ENCODE peak calls at places on chromosomes 11 and 22, in eight cellular contexts. M is heart left ventricle; O is CD4-positive, alpha-beta T cell; L is body of pancreas; T is tibial artery; K is foreskin keratinocyte; I is right atrium auricular region; Z is left ventricle myocardium inferior. J is an unnamed sample.

GRCh38 chr22:38948181-38948940 is 9.0 kb upstream of the APOBEC3A start:
- DNase-seq in T (no peak), O (no peak), Z (no peak), M (no peak), L (no peak), I (no peak), K (no peak), J (no peak)

GRCh38 chr11:2415171-2415570 is 14.6 kb downstream of the TSSC4 start:
- DNase-seq in T (no peak), K (no peak), I (no peak), O (no peak), M (no peak), L (no peak), Z (no peak), J (no peak)

GRCh38 chr11:119472186-119472855 is 49.3 kb upstream of the THY1 start:
- DNase-seq in I (no peak), M (no peak), K (no peak), Z (no peak), O (no peak), L (no peak), T (no peak), J (no peak)

GRCh38 chr22:20256042-20256441 is 12.1 kb downstream of the RTN4R start:
- DNase-seq in I (no peak), M (no peak), O (no peak), L (no peak), Z (no peak), T (no peak), K (no peak), J (no peak)

GRCh38 chr22:25403752-25404471 is 160.6 kb upstream of the GRK3 start:
- DNase-seq in Z (no peak), O (no peak), M (no peak), I (no peak), K (no peak), T (no peak), L (no peak), J (peak; percentile 24)

GRCh38 chr11:127587511-127587910 is 586.9 kb upstream of the KIRREL3 start:
- DNase-seq in I (no peak), Z (no peak), T (no peak), K (no peak), M (no peak), L (no peak), O (no peak), J (no peak)

GRCh38 chr11:57360991-57361390 is 20.0 kb downstream of the PRG3 start:
- DNase-seq in K (no peak), O (no peak), T (no peak), M (no peak), Z (no peak), L (no peak), I (no peak), J (no peak)

GRCh38 chr11:71200761-71201160 is 51.6 kb downstream of the SHANK2 start:
- DNase-seq in K (no peak), L (no peak), Z (no peak), M (no peak), O (no peak), I (no peak), T (no peak), J (no peak)

GRCh38 chr11:74634537-74634936 is 42.2 kb downstream of the POLD3 start:
- DNase-seq in O (no peak), Z (no peak), K (peak; percentile 86), L (peak; percentile 16), T (no peak), I (no peak), M (no peak), J (peak; percentile 87)

GRCh38 chr11:19848219-19848618 is 135.6 kb downstream of the NAV2 start:
- DNase-seq in M (no peak), T (no peak), L (no peak), O (no peak), I (no peak), K (no peak), Z (no peak), J (no peak)

GRCh38 chr11:74871037-74871436 is 77.9 kb downstream of the XRRA1 start:
- DNase-seq in O (no peak), I (no peak), M (no peak), L (no peak), K (no peak), T (no peak), Z (no peak), J (no peak)

GRCh38 chr22:29325785-29326315 is 10.4 kb upstream of the RASL10A start:
- DNase-seq in M (no peak), T (no peak), K (no peak), L (no peak), O (no peak), I (no peak), Z (no peak), J (no peak)

GRCh38 chr22:29328055-29328454 is 12.6 kb upstream of the RASL10A start:
- DNase-seq in K (no peak), Z (no peak), T (no peak), I (no peak), O (no peak), L (no peak), M (no peak), J (no peak)

GRCh38 chr22:29328566-29329500 is 13.3 kb upstream of the RASL10A start:
- DNase-seq in Z (no peak), T (no peak), L (no peak), I (no peak), O (no peak), K (no peak), M (no peak), J (no peak)

GRCh38 chr22:29326481-29326880 is 11.0 kb upstream of the RASL10A start:
- DNase-seq in M (no peak), O (no peak), L (no peak), Z (no peak), I (no peak), T (no peak), K (no peak), J (no peak)

DNA sequence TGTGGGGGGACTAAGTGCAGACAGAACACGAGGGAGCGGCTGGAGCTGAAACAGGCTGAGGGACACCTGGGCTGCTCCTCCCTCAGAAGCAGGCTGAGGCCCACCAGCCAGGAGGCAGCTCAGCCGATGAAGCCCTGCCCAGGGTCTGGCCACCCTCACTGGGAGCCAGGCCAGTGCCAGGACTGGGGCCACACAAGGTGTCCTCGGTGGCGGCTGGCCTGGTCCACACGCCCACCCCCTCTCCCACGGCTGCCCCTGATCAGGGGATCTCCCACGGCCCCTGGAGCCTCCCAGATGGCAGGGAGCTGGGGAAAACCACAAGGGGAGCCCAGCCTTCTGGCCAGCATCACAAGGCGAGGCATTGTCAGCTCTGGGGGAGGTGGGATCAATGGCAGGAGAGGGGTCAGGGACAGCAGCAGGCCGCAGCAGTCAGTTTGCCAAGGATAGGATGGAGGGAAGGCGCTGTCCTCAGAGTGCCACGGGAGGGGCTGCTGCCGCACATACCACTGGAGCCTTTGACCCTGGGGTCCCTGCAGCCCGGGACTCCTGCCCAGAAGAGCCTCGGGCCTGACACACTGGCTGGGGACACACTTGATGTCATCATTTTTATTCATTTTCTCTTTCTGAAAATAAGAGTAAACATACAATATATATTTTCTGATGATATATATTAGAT is 11.7 kb upstream of the RASL10A start:
- DNase-seq in M (no peak), K (no peak), O (no peak), L (no peak), I (no peak), T (no peak), Z (no peak), J (no peak)
- H3K27ac ChIP-seq in M (no peak overlapping the region), K (no peak overlapping the region), O (no peak overlapping the region), L (no peak overlapping the region), I (no peak overlapping the region), T (no peak overlapping the region), Z (no peak overlapping the region), J (peak overlapping the region; percentile 13)

DNA sequence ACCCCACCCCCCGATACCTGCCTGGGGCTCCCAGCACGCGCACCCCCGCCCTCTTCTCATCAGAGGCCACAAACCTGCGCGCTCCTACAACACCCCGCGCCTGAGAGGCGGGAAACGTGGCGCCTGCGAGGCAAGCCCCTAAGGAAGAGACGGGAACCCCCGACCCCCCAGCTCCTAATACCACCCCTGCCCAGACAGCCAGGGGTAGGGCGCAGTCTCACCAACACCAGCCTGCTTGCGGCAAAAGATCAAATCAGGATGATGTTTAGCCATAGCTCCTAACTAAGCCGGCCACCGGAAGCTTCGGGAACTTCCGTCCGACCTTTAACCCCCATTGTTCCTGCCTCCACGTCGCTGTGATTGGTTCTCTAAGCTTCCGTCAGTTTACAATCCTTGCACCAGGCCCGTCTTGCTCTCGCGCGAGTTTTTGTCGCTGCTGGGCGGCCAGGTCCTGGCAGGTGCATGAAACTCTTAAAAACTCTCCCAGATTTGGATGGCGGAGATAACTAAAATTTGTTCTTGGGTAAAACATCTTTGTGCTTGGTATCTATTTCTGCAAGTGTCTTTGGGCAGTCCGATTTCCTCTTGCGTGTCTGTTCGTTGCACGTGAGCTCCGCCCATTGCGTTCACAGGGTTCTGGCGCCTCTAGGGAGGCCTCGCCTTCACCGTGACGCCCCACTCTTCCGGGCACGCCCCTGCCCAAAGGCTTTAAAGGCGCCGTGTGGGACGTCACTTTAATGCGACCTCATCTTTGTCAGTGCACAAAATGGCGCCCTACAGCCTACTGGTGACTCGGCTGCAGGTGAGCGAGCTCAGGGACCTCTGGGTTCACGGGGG is at the start of the genes ACO2 and PHF5A:
- DNase-seq in Z (peak; percentile 98), T (peak; percentile 97), I (peak; percentile 98), M (peak; percentile 98), K (peak; percentile 98), O (peak; percentile 97), L (peak; percentile 97), J (peak; percentile 94)
- TF ChIP-seq CTCF in Z (peak; percentile 9), T (no peak), I (no peak), M (no peak), K (no peak), O (no peak), L (no peak), J (no peak)

DNA sequence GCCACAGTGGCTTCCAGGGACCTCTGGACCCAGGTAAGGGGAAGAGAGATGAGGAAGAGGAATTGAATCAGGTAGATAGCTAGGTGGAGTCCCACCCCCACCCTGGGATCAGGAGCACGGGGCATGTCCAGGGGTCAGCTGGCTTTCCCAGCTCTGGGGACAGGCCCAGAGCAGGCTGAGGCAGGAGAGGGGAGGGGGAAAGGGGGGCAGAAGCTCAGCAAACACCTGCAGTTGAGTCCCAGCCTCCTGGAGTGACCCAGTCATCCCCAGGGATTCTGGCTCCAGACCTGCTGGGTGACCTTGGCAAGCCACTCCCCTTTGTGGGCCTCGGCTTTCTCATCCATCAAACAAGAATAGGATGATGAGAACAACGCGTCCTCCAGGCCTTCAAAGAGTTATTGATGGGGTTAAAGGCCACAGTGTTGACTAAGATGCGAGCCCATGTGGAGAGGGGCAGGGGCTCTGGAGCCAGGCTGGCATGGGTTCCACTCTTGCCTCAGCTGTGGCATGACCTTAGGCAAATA is 16.0 kb downstream of the STARD10 start:
- DNase-seq in T (no peak), Z (no peak), I (no peak), L (peak; percentile 93), K (no peak), O (no peak), M (no peak), J (no peak)
- H3K27ac ChIP-seq in T (no peak overlapping the region), Z (peak overlapping the region; percentile 82), I (peak overlapping the region; percentile 80), L (peak overlapping the region; percentile 84), K (no peak overlapping the region), O (no peak overlapping the region), M (peak overlapping the region; percentile 6), J (no peak overlapping the region)

GRCh38 chr11:121487191-121487590 is 34.4 kb upstream of the SORL1-AS1 start:
- DNase-seq in Z (no peak), L (no peak), I (no peak), T (no peak), M (no peak), K (no peak), O (no peak), J (no peak)
- TF ChIP-seq CTCF in Z (no peak), L (no peak), I (no peak), T (no peak), M (no peak), K (no peak), O (no peak), J (no peak)

GRCh38 chr11:64919627-64920026 is 2.6 kb upstream of the ATG2A start:
- DNase-seq in T (no peak), L (no peak), K (no peak), I (no peak), Z (no peak), O (peak; percentile 1), M (no peak), J (no peak)
- H3K27ac ChIP-seq in T (no peak overlapping the region), L (no peak overlapping the region), K (no peak overlapping the region), I (no peak overlapping the region), Z (peak overlapping the region; percentile 86), O (no peak overlapping the region), M (no peak overlapping the region), J (peak overlapping the region; percentile 65)

J was measured in RWPE1.